ENCODE peak calls at places on chromosomes 5 and 9, in six cellular contexts. One of them, this sample, is unnamed.
A peak's percentile ranks its signal among the peaks of the same experiment; 100 is the strongest.

GRCh38 chr5:90747175-90747574 is 188.6 kb downstream of the ADGRV1 start:
- DNase-seq in H9: no peak
- DNase-seq in trophoblast cell: no peak
- DNase-seq in H1: no peak
- DNase-seq in mesenchymal stem cell: no peak
- DNase-seq in IMR-90: no peak
- DNase-seq in this sample: no peak

GRCh38 chr9:86978413-86978812 is 31.1 kb upstream of the GAS1 start:
- DNase-seq in H1: no peak
- DNase-seq in trophoblast cell: peak; percentile 48
- DNase-seq in H9: no peak
- DNase-seq in IMR-90: peak; percentile 65
- DNase-seq in mesenchymal stem cell: no peak
- DNase-seq in this sample: no peak

GRCh38 chr9:82940386-82940785 is 122.6 kb downstream of the RASEF start:
- DNase-seq in mesenchymal stem cell: no peak
- DNase-seq in H1: no peak
- DNase-seq in trophoblast cell: no peak
- DNase-seq in H9: no peak
- DNase-seq in IMR-90: no peak
- DNase-seq in this sample: no peak

GRCh38 chr5:111670826-111671492 is 86.0 kb downstream of the NREP start:
- DNase-seq in IMR-90: peak; percentile 30
- DNase-seq in H9: no peak
- DNase-seq in trophoblast cell: peak; percentile 20
- DNase-seq in mesenchymal stem cell: no peak
- DNase-seq in H1: no peak
- DNase-seq in this sample: no peak

GRCh38 chr9:2125909-2126308 is 110.8 kb downstream of the SMARCA2 start:
- DNase-seq in H1: no peak
- DNase-seq in H9: no peak
- DNase-seq in IMR-90: peak; percentile 30
- DNase-seq in trophoblast cell: no peak
- DNase-seq in mesenchymal stem cell: peak; percentile 36
- DNase-seq in this sample: no peak

GRCh38 chr9:136133959-136134484 is 15.3 kb upstream of the TMEM250 start:
- DNase-seq in mesenchymal stem cell: no peak
- DNase-seq in IMR-90: no peak
- DNase-seq in trophoblast cell: no peak
- DNase-seq in H1: no peak
- DNase-seq in H9: no peak
- DNase-seq in this sample: no peak

GRCh38 chr5:132905938-132906337 is 32.5 kb downstream of the LEAP2 start:
- DNase-seq in IMR-90: peak; percentile 50
- DNase-seq in H9: no peak
- DNase-seq in trophoblast cell: peak; percentile 95
- DNase-seq in mesenchymal stem cell: peak; percentile 91
- DNase-seq in H1: no peak
- DNase-seq in this sample: no peak

GRCh38 chr5:40879163-40879942 is 29.9 kb upstream of the C7 start:
- DNase-seq in IMR-90: peak; percentile 45
- DNase-seq in mesenchymal stem cell: peak; percentile 33
- DNase-seq in trophoblast cell: peak; percentile 60
- DNase-seq in H1: no peak
- DNase-seq in H9: no peak
- DNase-seq in this sample: no peak

GRCh38 chr9:92292338-92293074 is 991 bp downstream of the IARS1 start:
- DNase-seq in mesenchymal stem cell: peak; percentile 50
- DNase-seq in H9: no peak
- DNase-seq in H1: no peak
- DNase-seq in trophoblast cell: peak; percentile 11
- DNase-seq in IMR-90: peak; percentile 24
- DNase-seq in this sample: no peak

GRCh38 chr9:68500457-68501158 is 40.1 kb downstream of the TMEM252 start:
- DNase-seq in trophoblast cell: peak; percentile 66
- DNase-seq in mesenchymal stem cell: peak; percentile 73
- DNase-seq in IMR-90: peak; percentile 70
- DNase-seq in H9: no peak
- DNase-seq in H1: no peak
- DNase-seq in this sample: no peak

GRCh38 chr9:19161257-19162025 is 34.1 kb upstream of the PLIN2 start:
- DNase-seq in H9: no peak
- DNase-seq in trophoblast cell: peak; percentile 100
- DNase-seq in IMR-90: peak; percentile 99
- DNase-seq in mesenchymal stem cell: peak; percentile 98
- DNase-seq in H1: no peak
- DNase-seq in this sample: no peak

GRCh38 chr5:17123010-17123409 is 94.4 kb upstream of the BASP1 start:
- DNase-seq in H9: no peak
- DNase-seq in H1: no peak
- DNase-seq in trophoblast cell: peak; percentile 13
- DNase-seq in mesenchymal stem cell: peak; percentile 35
- DNase-seq in IMR-90: no peak
- DNase-seq in this sample: no peak

GRCh38 chr5:94705427-94705826 is 87.0 kb downstream of the SLF1 start:
- DNase-seq in IMR-90: peak; percentile 46
- DNase-seq in H1: no peak
- DNase-seq in H9: no peak
- DNase-seq in mesenchymal stem cell: no peak
- DNase-seq in trophoblast cell: no peak
- DNase-seq in this sample: no peak

GRCh38 chr5:134410822-134411221 is 859 bp downstream of the CDKN2AIPNL start:
- DNase-seq in trophoblast cell: no peak
- DNase-seq in IMR-90: no peak
- DNase-seq in mesenchymal stem cell: no peak
- DNase-seq in H9: no peak
- DNase-seq in H1: no peak
- DNase-seq in this sample: no peak
- H4K91ac ChIP-seq in trophoblast cell: no peak overlapping the region
- H4K91ac ChIP-seq in IMR-90: no peak overlapping the region
- H4K91ac ChIP-seq in mesenchymal stem cell: peak overlapping the region; percentile 39
- H4K91ac ChIP-seq in H9: no peak overlapping the region
- H4K91ac ChIP-seq in H1: no peak overlapping the region
- H4K91ac ChIP-seq in this sample: no peak overlapping the region

GRCh38 chr9:27393054-27393846 is 96.3 kb upstream of the EQTN start:
- DNase-seq in mesenchymal stem cell: no peak
- DNase-seq in IMR-90: no peak
- DNase-seq in H1: no peak
- DNase-seq in trophoblast cell: peak; percentile 47
- DNase-seq in H9: no peak
- DNase-seq in this sample: no peak
- H4K91ac ChIP-seq in mesenchymal stem cell: no peak overlapping the region
- H4K91ac ChIP-seq in IMR-90: no peak overlapping the region
- H4K91ac ChIP-seq in H1: no peak overlapping the region
- H4K91ac ChIP-seq in trophoblast cell: no peak overlapping the region
- H4K91ac ChIP-seq in H9: no peak overlapping the region
- H4K91ac ChIP-seq in this sample: no peak overlapping the region

GRCh38 chr9:126500600-126501382 is 112.9 kb upstream of the LMX1B start:
- DNase-seq in IMR-90: peak; percentile 70
- DNase-seq in trophoblast cell: peak; percentile 80
- DNase-seq in H9: peak; percentile 95
- DNase-seq in mesenchymal stem cell: peak; percentile 75
- DNase-seq in H1: peak; percentile 94
- DNase-seq in this sample: peak; percentile 80
- H4K91ac ChIP-seq in IMR-90: no peak overlapping the region
- H4K91ac ChIP-seq in trophoblast cell: peak overlapping the region; percentile 2
- H4K91ac ChIP-seq in H9: no peak overlapping the region
- H4K91ac ChIP-seq in mesenchymal stem cell: no peak overlapping the region
- H4K91ac ChIP-seq in H1: peak overlapping the region; percentile 81
- H4K91ac ChIP-seq in this sample: no peak overlapping the region

DNA sequence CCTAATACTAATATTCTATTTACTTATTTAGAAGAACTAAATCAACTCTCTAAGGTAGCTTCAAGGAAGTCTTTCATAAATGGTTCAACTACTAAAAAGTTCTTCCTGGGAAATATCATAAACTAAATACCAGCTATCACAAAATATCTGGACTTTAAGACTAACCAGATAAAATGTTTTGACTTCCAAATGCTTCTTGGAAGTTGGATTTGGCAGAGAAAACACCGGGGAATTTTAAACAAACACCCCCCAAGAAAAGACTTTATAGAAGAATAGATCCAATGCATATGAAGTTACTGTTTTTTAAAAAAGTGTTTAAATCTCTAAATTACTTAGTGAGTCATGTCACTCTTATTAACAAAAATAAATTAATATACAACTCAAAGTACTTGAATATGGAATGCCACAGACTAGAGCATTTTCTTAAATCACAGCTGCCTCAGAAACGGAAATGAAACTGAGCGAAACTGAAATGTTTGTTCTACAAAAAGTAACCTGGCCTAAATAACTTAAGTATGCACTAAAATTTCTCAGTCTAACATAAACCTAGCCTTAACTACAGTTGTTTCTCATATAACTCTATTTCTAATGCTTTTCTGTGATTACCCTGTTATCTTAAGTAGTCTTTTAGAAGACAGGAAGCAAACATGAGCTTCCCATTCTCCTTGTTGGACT is 6.8 kb downstream of the ABCA1 start:
- DNase-seq in trophoblast cell: no peak
- DNase-seq in IMR-90: no peak
- DNase-seq in H1: no peak
- DNase-seq in H9: no peak
- DNase-seq in mesenchymal stem cell: no peak
- DNase-seq in this sample: no peak
- H4K91ac ChIP-seq in trophoblast cell: no peak overlapping the region
- H4K91ac ChIP-seq in IMR-90: no peak overlapping the region
- H4K91ac ChIP-seq in H1: no peak overlapping the region
- H4K91ac ChIP-seq in H9: no peak overlapping the region
- H4K91ac ChIP-seq in mesenchymal stem cell: no peak overlapping the region
- H4K91ac ChIP-seq in this sample: no peak overlapping the region

DNA sequence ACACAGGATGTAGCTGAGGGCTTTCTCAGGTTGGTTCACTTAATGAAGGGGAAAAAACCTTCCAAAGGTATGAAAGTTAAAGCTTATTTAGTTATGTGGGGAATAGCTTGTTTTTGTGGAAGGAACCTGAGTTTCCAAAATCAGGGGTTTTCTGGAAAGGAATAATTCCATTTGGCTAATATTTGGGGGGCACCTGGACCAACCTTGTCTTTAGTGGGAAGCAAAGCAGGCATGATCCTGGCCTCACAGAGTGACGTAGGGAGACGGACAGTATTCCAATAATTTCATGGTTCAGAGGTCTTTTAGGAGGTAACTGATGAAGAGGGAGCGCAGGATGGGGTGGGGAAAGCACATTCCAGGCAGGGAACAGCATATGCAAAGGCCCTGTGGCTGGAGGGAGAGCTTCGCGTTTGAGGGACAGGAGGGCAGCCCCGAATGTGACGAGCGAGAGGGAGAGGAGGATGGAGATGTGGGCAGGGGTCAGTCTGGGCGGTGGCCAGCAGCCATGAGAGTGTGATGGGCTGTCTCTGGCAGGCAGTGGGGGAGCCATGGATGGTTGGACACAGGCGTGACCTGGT is 165.1 kb upstream of the IER5L start:
- DNase-seq in H9: no peak
- DNase-seq in IMR-90: no peak
- DNase-seq in trophoblast cell: no peak
- DNase-seq in H1: no peak
- DNase-seq in mesenchymal stem cell: no peak
- DNase-seq in this sample: no peak
- H4K91ac ChIP-seq in H9: no peak overlapping the region
- H4K91ac ChIP-seq in IMR-90: no peak overlapping the region
- H4K91ac ChIP-seq in trophoblast cell: peak overlapping the region; percentile 57
- H4K91ac ChIP-seq in H1: peak overlapping the region; percentile 75
- H4K91ac ChIP-seq in mesenchymal stem cell: peak overlapping the region; percentile 77
- H4K91ac ChIP-seq in this sample: no peak overlapping the region

GRCh38 chr5:160438316-160439204 is 16.9 kb downstream of the PTTG1 start:
- DNase-seq in trophoblast cell: peak; percentile 59
- DNase-seq in mesenchymal stem cell: peak; percentile 60
- DNase-seq in IMR-90: peak; percentile 60
- DNase-seq in H9: peak; percentile 79
- DNase-seq in H1: peak; percentile 77
- DNase-seq in this sample: peak; percentile 51
- H4K91ac ChIP-seq in trophoblast cell: no peak overlapping the region
- H4K91ac ChIP-seq in mesenchymal stem cell: no peak overlapping the region
- H4K91ac ChIP-seq in IMR-90: no peak overlapping the region
- H4K91ac ChIP-seq in H9: no peak overlapping the region
- H4K91ac ChIP-seq in H1: no peak overlapping the region
- H4K91ac ChIP-seq in this sample: no peak overlapping the region

GRCh38 chr9:131324736-131325679 is 35.5 kb downstream of the PLPP7 start:
- DNase-seq in trophoblast cell: peak; percentile 95
- DNase-seq in H1: no peak
- DNase-seq in mesenchymal stem cell: no peak
- DNase-seq in H9: no peak
- DNase-seq in IMR-90: no peak
- DNase-seq in this sample: no peak

GRCh38 chr9:131320031-131320685 is 30.6 kb downstream of the PLPP7 start:
- DNase-seq in IMR-90: no peak
- DNase-seq in H9: no peak
- DNase-seq in trophoblast cell: peak; percentile 87
- DNase-seq in H1: no peak
- DNase-seq in mesenchymal stem cell: no peak
- DNase-seq in this sample: no peak

GRCh38 chr9:131318211-131318610 is 28.7 kb downstream of the PLPP7 start:
- DNase-seq in H9: no peak
- DNase-seq in mesenchymal stem cell: no peak
- DNase-seq in trophoblast cell: peak; percentile 37
- DNase-seq in IMR-90: no peak
- DNase-seq in H1: no peak
- DNase-seq in this sample: no peak

GRCh38 chr9:131323629-131324028 is 34.1 kb downstream of the PLPP7 start:
- DNase-seq in IMR-90: no peak
- DNase-seq in H9: no peak
- DNase-seq in trophoblast cell: peak; percentile 68
- DNase-seq in mesenchymal stem cell: no peak
- DNase-seq in H1: no peak
- DNase-seq in this sample: no peak

GRCh38 chr9:131319486-131319885 is 30.0 kb downstream of the PLPP7 start:
- DNase-seq in IMR-90: no peak
- DNase-seq in mesenchymal stem cell: no peak
- DNase-seq in H9: no peak
- DNase-seq in trophoblast cell: peak; percentile 35
- DNase-seq in H1: no peak
- DNase-seq in this sample: no peak
- H4K91ac ChIP-seq in IMR-90: no peak overlapping the region
- H4K91ac ChIP-seq in mesenchymal stem cell: no peak overlapping the region
- H4K91ac ChIP-seq in H9: no peak overlapping the region
- H4K91ac ChIP-seq in trophoblast cell: no peak overlapping the region
- H4K91ac ChIP-seq in H1: no peak overlapping the region
- H4K91ac ChIP-seq in this sample: no peak overlapping the region

GRCh38 chr5:80302636-80303035 is 17.2 kb upstream of the SPZ1 start:
- DNase-seq in H9: no peak
- DNase-seq in H1: peak; percentile 26
- DNase-seq in mesenchymal stem cell: no peak
- DNase-seq in trophoblast cell: no peak
- DNase-seq in IMR-90: no peak
- DNase-seq in this sample: no peak

GRCh38 chr5:80309871-80310665 is 9.7 kb upstream of the SPZ1 start:
- DNase-seq in trophoblast cell: no peak
- DNase-seq in IMR-90: no peak
- DNase-seq in mesenchymal stem cell: no peak
- DNase-seq in H1: no peak
- DNase-seq in H9: no peak
- DNase-seq in this sample: no peak

DNA sequence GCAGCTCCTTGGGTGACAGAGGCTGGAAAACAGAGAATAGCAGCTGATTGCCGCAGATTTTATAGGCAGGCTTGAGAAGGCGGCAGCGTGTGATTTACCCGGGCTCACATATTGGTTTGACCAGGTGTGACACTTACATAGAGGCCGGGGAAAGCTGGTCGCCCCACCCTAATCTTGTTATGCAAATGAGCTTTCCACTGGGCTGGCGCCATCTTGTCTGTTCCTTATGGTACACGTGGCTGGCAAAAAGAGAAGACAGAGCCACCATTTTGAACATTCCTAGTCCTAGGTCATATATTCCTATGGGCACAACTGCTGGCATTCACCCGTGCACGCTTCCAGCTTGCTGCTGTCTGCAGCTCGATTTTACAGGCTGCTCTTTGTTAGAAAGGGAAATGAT is 11.3 kb upstream of the SPZ1 start:
- DNase-seq in IMR-90: no peak
- DNase-seq in mesenchymal stem cell: no peak
- DNase-seq in H1: peak; percentile 42
- DNase-seq in trophoblast cell: no peak
- DNase-seq in H9: no peak
- DNase-seq in this sample: no peak
- H4K91ac ChIP-seq in IMR-90: no peak overlapping the region
- H4K91ac ChIP-seq in mesenchymal stem cell: no peak overlapping the region
- H4K91ac ChIP-seq in H1: no peak overlapping the region
- H4K91ac ChIP-seq in trophoblast cell: no peak overlapping the region
- H4K91ac ChIP-seq in H9: no peak overlapping the region
- H4K91ac ChIP-seq in this sample: no peak overlapping the region

This sample was measured in neuronal stem cell.